ENCODE peak calls at places on chromosomes 16 and 17, in nine cellular contexts. A, U, H, Q, L, X, R, T and E are unnamed samples.

GRCh38 chr17:7466644-7467341 is 12.6 kb downstream of the ZBTB4 start:
- DNase-seq in A (no peak), U (no peak), H (peak), Q (no peak), L (no peak), X (no peak), R (peak), T (no peak), E (no peak)

GRCh38 chr16:75559564-75560372 is 3.7 kb upstream of the TMEM231 start:
- DNase-seq in A (no peak), U (no peak), H (no peak), Q (no peak), L (no peak), X (no peak), R (no peak), T (no peak), E (no peak)

GRCh38 chr16:64892843-64893242 is 229.0 kb downstream of the CDH11 start:
- DNase-seq in A (no peak), U (no peak), H (no peak), Q (no peak), L (no peak), X (no peak), R (no peak), T (no peak), E (no peak)

GRCh38 chr17:47693667-47694017 is 319 bp upstream of the TBKBP1 start:
- DNase-seq in A (no peak), U (no peak), H (no peak), Q (no peak), L (no peak), X (no peak), R (no peak), T (no peak), E (no peak)

GRCh38 chr16:83336630-83337029 is 471.1 kb upstream of the HSBP1 start:
- DNase-seq in A (no peak), U (no peak), H (peak), Q (no peak), L (no peak), X (no peak), R (no peak), T (no peak), E (no peak)

GRCh38 chr16:30553396-30553899 is 4.7 kb downstream of the ZNF764 start:
- DNase-seq in A (no peak), U (no peak), H (no peak), Q (no peak), L (no peak), X (no peak), R (no peak), T (no peak), E (no peak)

GRCh38 chr17:75738218-75738802 is 17.1 kb downstream of the ITGB4 start:
- DNase-seq in A (peak), U (peak), H (no peak), Q (no peak), L (peak), X (no peak), R (peak), T (no peak), E (peak)

GRCh38 chr16:3553138-3553923 is 23.9 kb downstream of the NLRC3 start:
- DNase-seq in A (no peak), U (no peak), H (no peak), Q (no peak), L (no peak), X (no peak), R (no peak), T (peak), E (no peak)

GRCh38 chr17:73667184-73667959 is 23.1 kb upstream of the SDK2 start:
- DNase-seq in A (no peak), U (peak), H (no peak), Q (no peak), L (no peak), X (no peak), R (no peak), T (no peak), E (peak)

GRCh38 chr17:61454095-61454931 is 2.1 kb downstream of the TBX4 start:
- DNase-seq in A (no peak), U (no peak), H (no peak), Q (no peak), L (no peak), X (no peak), R (no peak), T (no peak), E (no peak)